ENCODE peak calls at places on chromosomes 12 and 14, in ten cellular contexts. J is stomach, R is A673, U is tibial nerve, A is epithelial cell of esophagus, I is HFFc6, X is astrocyte of the spinal cord, W is AG04449, M is sigmoid colon, O is fibroblast of lung. T is an unnamed sample.

GRCh38 chr14:84894254-84894653 is 635.7 kb upstream of the FLRT2 start:
- DNase-seq in J (no peak), R (no peak), U (no peak), A (no peak), I (no peak), X (no peak), W (no peak), M (no peak), O (no peak), T (no peak)

GRCh38 chr14:20343855-20344205 is 395 bp downstream of the PARP2 start:
- DNase-seq in J (no peak), R (no peak), U (no peak), A (peak; percentile 43), I (peak; percentile 29), X (no peak), W (no peak), M (no peak), O (peak; percentile 44), T (no peak)

GRCh38 chr12:105417732-105418131 is 87.2 kb downstream of the C12orf75 start:
- DNase-seq in J (no peak), R (no peak), U (no peak), A (no peak), I (no peak), X (no peak), W (no peak), M (no peak), O (no peak), T (no peak)

GRCh38 chr12:124904306-124905098 is 9.9 kb downstream of the UBC start:
- DNase-seq in J (peak; percentile 80), R (no peak), U (peak; percentile 88), A (peak; percentile 90), I (peak; percentile 95), X (peak; percentile 77), W (no peak), M (peak; percentile 96), O (peak; percentile 93), T (no peak)

GRCh38 chr12:74043343-74043742 is 494.3 kb upstream of the ATXN7L3B start:
- DNase-seq in J (no peak), R (peak; percentile 32), U (no peak), A (peak; percentile 99), I (no peak), X (peak; percentile 89), W (peak; percentile 9), M (no peak), O (no peak), T (no peak)

GRCh38 chr12:68042212-68042699 is 53.0 kb downstream of the IFNG-AS1 start:
- DNase-seq in J (no peak), R (no peak), U (no peak), A (peak; percentile 95), I (no peak), X (no peak), W (no peak), M (no peak), O (no peak), T (no peak)

GRCh38 chr14:100159107-100159864 is at the start of gene DEGS2:
- DNase-seq in J (peak; percentile 85), R (no peak), U (no peak), A (peak; percentile 58), I (no peak), X (no peak), W (no peak), M (no peak), O (no peak), T (peak; percentile 83)

GRCh38 chr12:32875990-32876389 is 20.6 kb downstream of the PKP2 start:
- DNase-seq in J (no peak), R (no peak), U (no peak), A (no peak), I (no peak), X (no peak), W (no peak), M (no peak), O (no peak), T (no peak)

GRCh38 chr12:34354239-34355200 is 332.2 kb downstream of the ALG10 start:
- DNase-seq in J (no peak), R (no peak), U (no peak), A (no peak), I (no peak), X (no peak), W (no peak), M (no peak), O (no peak), T (no peak)

GRCh38 chr14:54564071-54564798 is 2.7 kb upstream of the SAMD4A start:
- DNase-seq in J (no peak), R (peak; percentile 67), U (no peak), A (peak; percentile 51), I (no peak), X (peak; percentile 64), W (no peak), M (no peak), O (peak; percentile 71), T (no peak)

GRCh38 chr12:109264095-109264942 is 44.8 kb downstream of the FOXN4 start:
- DNase-seq in J (peak; percentile 82), R (peak; percentile 87), U (peak; percentile 58), A (peak; percentile 69), I (peak; percentile 13), X (peak; percentile 30), W (no peak), M (peak; percentile 90), O (peak; percentile 53), T (peak; percentile 76)

GRCh38 chr14:67735361-67735921 is 33.8 kb downstream of the RDH12 start:
- DNase-seq in J (peak; percentile 43), R (no peak), U (no peak), A (no peak), I (no peak), X (no peak), W (no peak), M (no peak), O (no peak), T (no peak)

GRCh38 chr12:2722806-2723205 is 72.0 kb upstream of the FKBP4 start:
- DNase-seq in J (peak; percentile 34), R (no peak), U (no peak), A (peak; percentile 15), I (no peak), X (no peak), W (no peak), M (no peak), O (no peak), T (no peak)

GRCh38 chr12:121637231-121637914 is 11.0 kb downstream of the ORAI1 start:
- DNase-seq in J (peak; percentile 40), R (no peak), U (no peak), A (no peak), I (no peak), X (no peak), W (no peak), M (no peak), O (no peak), T (no peak)

GRCh38 chr12:106223485-106224391 is 24.1 kb downstream of the CKAP4 start:
- DNase-seq in J (peak; percentile 76), R (peak; percentile 69), U (peak; percentile 68), A (peak; percentile 70), I (peak; percentile 61), X (peak; percentile 62), W (no peak), M (peak; percentile 86), O (peak; percentile 61), T (no peak)

GRCh38 chr14:94671870-94672444 is 59.8 kb downstream of the SERPINA3 start:
- DNase-seq in J (peak; percentile 19), R (no peak), U (no peak), A (no peak), I (no peak), X (peak; percentile 36), W (no peak), M (peak; percentile 61), O (no peak), T (no peak)
- TF ChIP-seq CTCF in J (no peak), R (no peak), U (peak; percentile 32), A (no peak), I (peak; percentile 18), X (peak; percentile 61), W (no peak), M (no peak), O (peak; percentile 28), T (peak; percentile 18)

GRCh38 chr14:87005336-87005735 is 987.6 kb downstream of the GALC start:
- DNase-seq in J (no peak), R (no peak), U (no peak), A (no peak), I (no peak), X (no peak), W (no peak), M (no peak), O (peak; percentile 61), T (no peak)

GRCh38 chr14:87001333-87001732 is 991.6 kb downstream of the GALC start:
- DNase-seq in J (no peak), R (no peak), U (no peak), A (no peak), I (no peak), X (no peak), W (no peak), M (no peak), O (no peak), T (no peak)

GRCh38 chr14:86999076-86999475 is 993.9 kb downstream of the GALC start:
- DNase-seq in J (no peak), R (no peak), U (no peak), A (no peak), I (peak; percentile 10), X (no peak), W (no peak), M (no peak), O (no peak), T (no peak)

GRCh38 chr14:87000071-87000470 is 992.9 kb downstream of the GALC start:
- DNase-seq in J (no peak), R (peak; percentile 39), U (no peak), A (no peak), I (no peak), X (no peak), W (no peak), M (no peak), O (no peak), T (no peak)

DNA sequence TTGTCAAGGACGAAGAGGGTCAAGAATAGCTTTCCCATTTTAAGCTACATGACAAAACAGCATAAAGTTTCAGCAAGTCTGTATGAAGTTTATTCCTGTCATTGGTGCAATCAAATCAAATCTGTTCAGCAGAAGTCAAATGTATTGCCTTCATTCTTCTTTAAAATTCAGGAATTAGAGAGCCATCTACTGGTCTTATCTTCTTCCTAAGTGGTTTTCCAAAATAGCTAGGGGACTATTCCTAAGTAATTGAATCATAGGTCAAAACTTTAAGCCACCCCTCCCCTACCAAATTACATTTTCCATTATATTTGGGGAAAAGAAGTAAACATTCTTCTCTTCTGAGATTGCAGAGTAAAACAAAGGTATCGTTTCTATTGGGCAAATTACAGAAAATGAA is 990.2 kb downstream of the GALC start:
- DNase-seq in J (no peak), R (peak; percentile 50), U (no peak), A (no peak), I (no peak), X (no peak), W (no peak), M (no peak), O (peak; percentile 27), T (no peak)
- TF ChIP-seq CTCF in J (no peak), R (peak; percentile 54), U (no peak), A (no peak), I (no peak), X (no peak), W (no peak), M (no peak), O (no peak), T (no peak)

GRCh38 chr14:93049867-93050331 is 65.8 kb downstream of the ITPK1 start:
- DNase-seq in J (peak; percentile 44), R (no peak), U (no peak), A (no peak), I (no peak), X (no peak), W (no peak), M (no peak), O (peak; percentile 65), T (no peak)
- TF ChIP-seq CTCF in J (no peak), R (no peak), U (no peak), A (no peak), I (no peak), X (no peak), W (no peak), M (no peak), O (no peak), T (no peak)

GRCh38 chr14:104390941-104391901 is 188.3 kb upstream of the C14orf180 start:
- DNase-seq in J (peak; percentile 22), R (no peak), U (no peak), A (no peak), I (no peak), X (no peak), W (no peak), M (peak; percentile 55), O (no peak), T (no peak)
- TF ChIP-seq CTCF in J (no peak), R (no peak), U (no peak), A (no peak), I (no peak), X (no peak), W (no peak), M (no peak), O (no peak), T (no peak)

T was measured in H1.